ENCODE peak calls at places on chromosomes 6 and 20, in nine cellular contexts. One of them, this sample, is unnamed.

GRCh38 chr20:50037123-50037522 is 54.3 kb downstream of the SNAI1 start:
- DNase-seq in A549: no peak
- DNase-seq in stomach: no peak
- DNase-seq in SK-N-SH: no peak
- DNase-seq in K562: no peak
- DNase-seq in HepG2: no peak
- DNase-seq in esophagus muscularis mucosa: no peak
- DNase-seq in sigmoid colon: no peak
- DNase-seq in suprapubic skin: no peak
- DNase-seq in this sample: no peak

GRCh38 chr6:113859349-113860164 is 2.4 kb downstream of the MARCKS start:
- DNase-seq in A549: peak; percentile 33
- DNase-seq in stomach: peak; percentile 52
- DNase-seq in SK-N-SH: peak; percentile 70
- DNase-seq in K562: no peak
- DNase-seq in HepG2: no peak
- DNase-seq in esophagus muscularis mucosa: no peak
- DNase-seq in sigmoid colon: peak; percentile 74
- DNase-seq in suprapubic skin: peak; percentile 81
- DNase-seq in this sample: no peak

GRCh38 chr6:13261464-13261994 is 66.8 kb downstream of the TBC1D7 start:
- DNase-seq in A549: no peak
- DNase-seq in stomach: no peak
- DNase-seq in SK-N-SH: no peak
- DNase-seq in K562: no peak
- DNase-seq in HepG2: no peak
- DNase-seq in esophagus muscularis mucosa: no peak
- DNase-seq in sigmoid colon: no peak
- DNase-seq in suprapubic skin: no peak
- DNase-seq in this sample: no peak

GRCh38 chr6:95318137-95318536 is 259.2 kb upstream of the MANEA start:
- DNase-seq in A549: no peak
- DNase-seq in stomach: no peak
- DNase-seq in SK-N-SH: no peak
- DNase-seq in K562: no peak
- DNase-seq in HepG2: no peak
- DNase-seq in esophagus muscularis mucosa: no peak
- DNase-seq in sigmoid colon: no peak
- DNase-seq in suprapubic skin: no peak
- DNase-seq in this sample: no peak

GRCh38 chr6:150964765-150965164 is 99.3 kb downstream of the MTHFD1L start:
- DNase-seq in A549: no peak
- DNase-seq in stomach: no peak
- DNase-seq in SK-N-SH: no peak
- DNase-seq in K562: no peak
- DNase-seq in HepG2: no peak
- DNase-seq in esophagus muscularis mucosa: no peak
- DNase-seq in sigmoid colon: no peak
- DNase-seq in suprapubic skin: no peak
- DNase-seq in this sample: no peak

GRCh38 chr6:64777941-64778785 is 928.9 kb downstream of the EYS start:
- DNase-seq in A549: no peak
- DNase-seq in stomach: no peak
- DNase-seq in SK-N-SH: no peak
- DNase-seq in K562: no peak
- DNase-seq in HepG2: no peak
- DNase-seq in esophagus muscularis mucosa: no peak
- DNase-seq in sigmoid colon: no peak
- DNase-seq in suprapubic skin: no peak
- DNase-seq in this sample: no peak

GRCh38 chr6:32114853-32115252 is 5.7 kb upstream of the TNXB start:
- DNase-seq in A549: no peak
- DNase-seq in stomach: no peak
- DNase-seq in SK-N-SH: no peak
- DNase-seq in K562: no peak
- DNase-seq in HepG2: no peak
- DNase-seq in esophagus muscularis mucosa: no peak
- DNase-seq in sigmoid colon: peak; percentile 68
- DNase-seq in suprapubic skin: no peak
- DNase-seq in this sample: peak; percentile 60

GRCh38 chr20:57388953-57389694 is 2.1 kb upstream of the RBM38 start:
- DNase-seq in A549: no peak
- DNase-seq in stomach: peak; percentile 90
- DNase-seq in SK-N-SH: no peak
- DNase-seq in K562: peak; percentile 90
- DNase-seq in HepG2: peak; percentile 56
- DNase-seq in esophagus muscularis mucosa: no peak
- DNase-seq in sigmoid colon: peak; percentile 92
- DNase-seq in suprapubic skin: no peak
- DNase-seq in this sample: peak; percentile 80

GRCh38 chr6:71238351-71238750 is 50.3 kb upstream of the OGFRL1 start:
- DNase-seq in A549: no peak
- DNase-seq in stomach: no peak
- DNase-seq in SK-N-SH: no peak
- DNase-seq in K562: no peak
- DNase-seq in HepG2: no peak
- DNase-seq in esophagus muscularis mucosa: no peak
- DNase-seq in sigmoid colon: no peak
- DNase-seq in suprapubic skin: no peak
- DNase-seq in this sample: no peak

GRCh38 chr6:3549314-3549940 is 92.6 kb upstream of the SLC22A23 start:
- DNase-seq in A549: no peak
- DNase-seq in stomach: no peak
- DNase-seq in SK-N-SH: no peak
- DNase-seq in K562: no peak
- DNase-seq in HepG2: no peak
- DNase-seq in esophagus muscularis mucosa: peak; percentile 42
- DNase-seq in sigmoid colon: no peak
- DNase-seq in suprapubic skin: no peak
- DNase-seq in this sample: no peak

GRCh38 chr6:85460951-85461805 is 11.3 kb downstream of the NT5E start:
- DNase-seq in A549: no peak
- DNase-seq in stomach: no peak
- DNase-seq in SK-N-SH: no peak
- DNase-seq in K562: no peak
- DNase-seq in HepG2: peak; percentile 45
- DNase-seq in esophagus muscularis mucosa: no peak
- DNase-seq in sigmoid colon: no peak
- DNase-seq in suprapubic skin: no peak
- DNase-seq in this sample: peak; percentile 80

GRCh38 chr6:28838289-28838633 is 85.5 kb downstream of the TRIM27 start:
- DNase-seq in A549: peak; percentile 74
- DNase-seq in stomach: peak; percentile 72
- DNase-seq in SK-N-SH: no peak
- DNase-seq in K562: peak; percentile 56
- DNase-seq in HepG2: peak; percentile 80
- DNase-seq in esophagus muscularis mucosa: peak; percentile 93
- DNase-seq in sigmoid colon: peak; percentile 68
- DNase-seq in suprapubic skin: no peak
- DNase-seq in this sample: peak; percentile 61

GRCh38 chr6:168309997-168310396 is 9.6 kb downstream of the DACT2 start:
- DNase-seq in A549: no peak
- DNase-seq in stomach: no peak
- DNase-seq in SK-N-SH: no peak
- DNase-seq in K562: no peak
- DNase-seq in HepG2: no peak
- DNase-seq in esophagus muscularis mucosa: no peak
- DNase-seq in sigmoid colon: no peak
- DNase-seq in suprapubic skin: no peak
- DNase-seq in this sample: no peak

GRCh38 chr6:5053864-5054426 is 31.2 kb upstream of the PPP1R3G start:
- DNase-seq in A549: no peak
- DNase-seq in stomach: no peak
- DNase-seq in SK-N-SH: no peak
- DNase-seq in K562: no peak
- DNase-seq in HepG2: no peak
- DNase-seq in esophagus muscularis mucosa: no peak
- DNase-seq in sigmoid colon: no peak
- DNase-seq in suprapubic skin: no peak
- DNase-seq in this sample: no peak

DNA sequence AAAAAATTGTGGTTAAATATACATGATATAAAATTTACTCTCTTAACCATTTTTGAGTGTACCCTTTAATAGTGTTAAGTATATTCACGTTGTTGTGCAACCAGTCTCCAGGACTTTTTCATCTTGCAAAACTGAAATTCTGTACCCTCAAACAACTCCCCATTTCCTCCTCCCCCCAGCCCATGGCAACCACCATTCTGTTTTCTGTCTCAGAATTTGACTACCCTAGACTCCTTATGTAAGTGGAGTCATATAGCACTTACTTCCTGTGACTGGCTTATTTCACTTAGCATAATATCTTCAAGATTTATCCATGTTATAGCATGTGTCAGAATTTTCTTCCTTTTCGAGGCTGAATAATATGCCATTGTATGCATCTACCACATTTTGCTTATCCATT is 5.1 kb downstream of the VPS16 start:
- DNase-seq in A549: no peak
- DNase-seq in stomach: no peak
- DNase-seq in SK-N-SH: no peak
- DNase-seq in K562: no peak
- DNase-seq in HepG2: no peak
- DNase-seq in esophagus muscularis mucosa: no peak
- DNase-seq in sigmoid colon: no peak
- DNase-seq in suprapubic skin: no peak
- DNase-seq in this sample: no peak
- TF ChIP-seq EP300 in A549: no peak
- TF ChIP-seq EP300 in stomach: no peak
- TF ChIP-seq EP300 in SK-N-SH: no peak
- TF ChIP-seq EP300 in K562: no peak
- TF ChIP-seq EP300 in HepG2: no peak
- TF ChIP-seq EP300 in esophagus muscularis mucosa: no peak
- TF ChIP-seq EP300 in sigmoid colon: no peak
- TF ChIP-seq EP300 in suprapubic skin: no peak
- TF ChIP-seq EP300 in this sample: no peak

GRCh38 chr6:145453376-145453775 is 281.9 kb downstream of the EPM2A start:
- DNase-seq in A549: no peak
- DNase-seq in stomach: no peak
- DNase-seq in SK-N-SH: peak; percentile 9
- DNase-seq in K562: no peak
- DNase-seq in HepG2: no peak
- DNase-seq in esophagus muscularis mucosa: no peak
- DNase-seq in sigmoid colon: no peak
- DNase-seq in suprapubic skin: no peak
- DNase-seq in this sample: no peak

GRCh38 chr6:145457556-145457955 is 277.8 kb downstream of the EPM2A start:
- DNase-seq in A549: no peak
- DNase-seq in stomach: no peak
- DNase-seq in SK-N-SH: no peak
- DNase-seq in K562: no peak
- DNase-seq in HepG2: no peak
- DNase-seq in esophagus muscularis mucosa: no peak
- DNase-seq in sigmoid colon: no peak
- DNase-seq in suprapubic skin: no peak
- DNase-seq in this sample: no peak

DNA sequence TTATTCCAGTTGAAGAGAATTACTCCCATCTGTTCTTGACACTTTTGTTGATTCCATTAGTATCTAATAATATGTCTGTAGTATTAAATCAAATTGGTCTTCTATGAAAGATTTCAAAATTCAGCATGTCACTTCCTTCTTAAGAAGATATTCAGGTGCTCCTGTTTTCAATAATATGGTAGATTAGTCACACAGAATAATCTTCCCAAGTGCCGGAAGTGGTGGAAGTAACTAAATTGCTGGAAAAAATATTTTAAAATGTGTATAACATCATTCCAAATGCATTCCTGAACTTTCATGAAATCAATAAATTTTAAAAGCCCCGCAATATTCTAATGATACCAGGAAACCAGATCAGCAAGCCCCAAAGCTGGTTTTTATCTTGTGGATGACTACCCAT is 281.3 kb downstream of the EPM2A start:
- DNase-seq in A549: no peak
- DNase-seq in stomach: no peak
- DNase-seq in SK-N-SH: no peak
- DNase-seq in K562: no peak
- DNase-seq in HepG2: no peak
- DNase-seq in esophagus muscularis mucosa: no peak
- DNase-seq in sigmoid colon: no peak
- DNase-seq in suprapubic skin: no peak
- DNase-seq in this sample: no peak
- H3K4me3 ChIP-seq in A549: no peak overlapping the region
- H3K4me3 ChIP-seq in stomach: no peak overlapping the region
- H3K4me3 ChIP-seq in SK-N-SH: no peak overlapping the region
- H3K4me3 ChIP-seq in K562: no peak overlapping the region
- H3K4me3 ChIP-seq in HepG2: no peak overlapping the region
- H3K4me3 ChIP-seq in esophagus muscularis mucosa: no peak overlapping the region
- H3K4me3 ChIP-seq in sigmoid colon: no peak overlapping the region
- H3K4me3 ChIP-seq in suprapubic skin: no peak overlapping the region
- H3K4me3 ChIP-seq in this sample: no peak overlapping the region

GRCh38 chr20:37804584-37805566 is 98.1 kb upstream of the VSTM2L start:
- DNase-seq in A549: no peak
- DNase-seq in stomach: no peak
- DNase-seq in SK-N-SH: peak; percentile 52
- DNase-seq in K562: no peak
- DNase-seq in HepG2: no peak
- DNase-seq in esophagus muscularis mucosa: no peak
- DNase-seq in sigmoid colon: no peak
- DNase-seq in suprapubic skin: no peak
- DNase-seq in this sample: no peak
- H3K4me1 ChIP-seq in A549: no peaks in the 10 kb centered on the region
- H3K4me1 ChIP-seq in stomach: no peaks in the 10 kb centered on the region
- H3K4me1 ChIP-seq in SK-N-SH: no peaks in the 10 kb centered on the region
- H3K4me1 ChIP-seq in K562: no peaks in the 10 kb centered on the region
- H3K4me1 ChIP-seq in HepG2: no peaks in the 10 kb centered on the region
- H3K4me1 ChIP-seq in esophagus muscularis mucosa: no peaks in the 10 kb centered on the region
- H3K4me1 ChIP-seq in sigmoid colon: no peaks in the 10 kb centered on the region
- H3K4me1 ChIP-seq in suprapubic skin: no peaks in the 10 kb centered on the region
- H3K4me1 ChIP-seq in this sample: no peaks in the 10 kb centered on the region

GRCh38 chr20:34110025-34111013 is 1.7 kb downstream of the EIF2S2 start:
- DNase-seq in A549: no peak
- DNase-seq in stomach: no peak
- DNase-seq in SK-N-SH: no peak
- DNase-seq in K562: no peak
- DNase-seq in HepG2: peak; percentile 39
- DNase-seq in esophagus muscularis mucosa: no peak
- DNase-seq in sigmoid colon: no peak
- DNase-seq in suprapubic skin: no peak
- DNase-seq in this sample: no peak

GRCh38 chr20:34114809-34115208 is 2.8 kb upstream of the EIF2S2 start:
- DNase-seq in A549: no peak
- DNase-seq in stomach: no peak
- DNase-seq in SK-N-SH: no peak
- DNase-seq in K562: no peak
- DNase-seq in HepG2: no peak
- DNase-seq in esophagus muscularis mucosa: no peak
- DNase-seq in sigmoid colon: no peak
- DNase-seq in suprapubic skin: no peak
- DNase-seq in this sample: no peak

GRCh38 chr20:34111057-34111711 is 859 bp downstream of the EIF2S2 start:
- DNase-seq in A549: peak; percentile 30
- DNase-seq in stomach: no peak
- DNase-seq in SK-N-SH: peak; percentile 31
- DNase-seq in K562: no peak
- DNase-seq in HepG2: no peak
- DNase-seq in esophagus muscularis mucosa: no peak
- DNase-seq in sigmoid colon: peak; percentile 66
- DNase-seq in suprapubic skin: no peak
- DNase-seq in this sample: no peak

GRCh38 chr20:34111712-34112599 is at the start of gene EIF2S2:
- DNase-seq in A549: peak; percentile 99
- DNase-seq in stomach: peak; percentile 98
- DNase-seq in SK-N-SH: peak; percentile 94
- DNase-seq in K562: peak; percentile 92
- DNase-seq in HepG2: peak; percentile 99
- DNase-seq in esophagus muscularis mucosa: peak; percentile 99
- DNase-seq in sigmoid colon: peak; percentile 98
- DNase-seq in suprapubic skin: peak; percentile 96
- DNase-seq in this sample: peak; percentile 98

GRCh38 chr20:34112600-34113061 is 588 bp upstream of the EIF2S2 start:
- DNase-seq in A549: peak; percentile 44
- DNase-seq in stomach: peak; percentile 32
- DNase-seq in SK-N-SH: peak; percentile 60
- DNase-seq in K562: no peak
- DNase-seq in HepG2: peak; percentile 48
- DNase-seq in esophagus muscularis mucosa: no peak
- DNase-seq in sigmoid colon: peak; percentile 71
- DNase-seq in suprapubic skin: no peak
- DNase-seq in this sample: peak; percentile 51
- TF ChIP-seq EP300 in A549: no peak
- TF ChIP-seq EP300 in stomach: no peak
- TF ChIP-seq EP300 in SK-N-SH: no peak
- TF ChIP-seq EP300 in K562: no peak
- TF ChIP-seq EP300 in HepG2: no peak
- TF ChIP-seq EP300 in esophagus muscularis mucosa: no peak
- TF ChIP-seq EP300 in sigmoid colon: no peak
- TF ChIP-seq EP300 in suprapubic skin: no peak
- TF ChIP-seq EP300 in this sample: no peak